ENCODE peak calls at places on chromosomes 12 and 14, in eight cellular contexts. Z is osteoblast, R is ascending aorta, M is cardiac muscle cell, T is A549, Q is heart left ventricle, X is spleen, B is ovary. I is an unnamed sample.

GRCh38 chr12:66960704-66961690 is 282.1 kb upstream of the GRIP1 start:
- DNase-seq in Z (no peak), R (no peak), M (no peak), T (no peak), Q (no peak), X (no peak), B (no peak), I (no peak)

GRCh38 chr12:115163710-115164109 is 479.7 kb upstream of the TBX3 start:
- DNase-seq in Z (no peak), R (no peak), M (peak), T (no peak), Q (no peak), X (no peak), B (no peak), I (no peak)

GRCh38 chr14:90398315-90398811 is 1.5 kb downstream of the CALM1 start:
- DNase-seq in Z (peak), R (no peak), M (peak), T (no peak), Q (peak), X (peak), B (peak), I (peak)

GRCh38 chr12:32053881-32054624 is 52.6 kb upstream of the BICD1 start:
- DNase-seq in Z (no peak), R (no peak), M (no peak), T (no peak), Q (no peak), X (no peak), B (no peak), I (no peak)

GRCh38 chr12:3336606-3337311 is 154.2 kb upstream of the PRMT8 start:
- DNase-seq in Z (no peak), R (no peak), M (no peak), T (no peak), Q (no peak), X (peak), B (no peak), I (no peak)

GRCh38 chr12:60494249-60494648 is 898.4 kb downstream of the SLC16A7 start:
- DNase-seq in Z (no peak), R (no peak), M (peak), T (peak), Q (no peak), X (no peak), B (no peak), I (peak)

GRCh38 chr14:104654119-104654518 is 35.3 kb upstream of the INF2 start:
- DNase-seq in Z (peak), R (no peak), M (no peak), T (no peak), Q (no peak), X (no peak), B (no peak), I (no peak)

GRCh38 chr12:59055204-59055839 is 135.0 kb upstream of the LRIG3 start:
- DNase-seq in Z (peak), R (no peak), M (no peak), T (peak), Q (no peak), X (no peak), B (no peak), I (peak)

GRCh38 chr12:106769078-106769477 is 5.4 kb upstream of the RIC8B start:
- DNase-seq in Z (no peak), R (no peak), M (no peak), T (no peak), Q (no peak), X (no peak), B (no peak), I (no peak)

GRCh38 chr12:124992874-124993567 is 424 bp upstream of the BRI3BP start:
- DNase-seq in Z (peak), R (no peak), M (peak), T (peak), Q (no peak), X (peak), B (no peak), I (peak)

GRCh38 chr12:120368789-120369475 is at the start of gene MSI1:
- DNase-seq in Z (no peak), R (no peak), M (peak), T (no peak), Q (no peak), X (no peak), B (no peak), I (no peak)

GRCh38 chr12:54000105-54000773 is at the start of gene HOXC9:
- DNase-seq in Z (peak), R (no peak), M (peak), T (no peak), Q (no peak), X (no peak), B (no peak), I (no peak)

GRCh38 chr14:57295261-57295660 is 26.5 kb downstream of the AP5M1 start:
- DNase-seq in Z (no peak), R (no peak), M (no peak), T (no peak), Q (no peak), X (no peak), B (no peak), I (no peak)

GRCh38 chr12:82593901-82594396 is 92.8 kb upstream of the TMTC2 start:
- DNase-seq in Z (peak), R (no peak), M (no peak), T (no peak), Q (no peak), X (no peak), B (no peak), I (no peak)

GRCh38 chr12:93896427-93896826 is 219.3 kb downstream of the CRADD start:
- DNase-seq in Z (peak), R (no peak), M (no peak), T (peak), Q (no peak), X (no peak), B (no peak), I (no peak)

GRCh38 chr12:93894391-93895095 is 217.4 kb downstream of the CRADD start:
- DNase-seq in Z (peak), R (peak), M (peak), T (no peak), Q (peak), X (peak), B (peak), I (peak)

GRCh38 chr12:93892431-93893210 is 215.4 kb downstream of the CRADD start:
- DNase-seq in Z (no peak), R (no peak), M (peak), T (no peak), Q (no peak), X (no peak), B (no peak), I (no peak)

GRCh38 chr12:93896962-93897361 is 219.8 kb downstream of the CRADD start:
- DNase-seq in Z (no peak), R (no peak), M (no peak), T (no peak), Q (no peak), X (no peak), B (no peak), I (no peak)

DNA sequence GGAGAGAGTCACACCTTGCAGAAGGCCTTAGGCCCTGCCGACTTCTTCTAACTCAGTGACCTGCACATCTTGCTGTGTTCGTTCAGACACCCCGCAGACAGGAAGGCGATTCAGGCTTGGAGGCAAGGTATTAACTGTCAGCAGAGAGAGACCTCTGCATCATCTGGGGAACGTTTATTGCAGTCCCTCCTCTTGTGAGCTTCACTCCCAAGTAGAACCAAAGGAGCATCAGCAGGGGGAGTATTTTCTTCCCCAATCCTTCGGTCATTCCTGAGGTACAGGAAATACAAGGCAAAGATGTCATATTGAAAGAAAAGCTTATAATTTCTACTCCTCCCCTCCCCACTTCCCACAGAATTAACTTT is 217.9 kb downstream of the CRADD start:
- DNase-seq in Z (no peak), R (no peak), M (no peak), T (no peak), Q (no peak), X (no peak), B (no peak), I (no peak)
- H3K27ac ChIP-seq in Z (peak), R (peak), M (peak), T (no peak), Q (peak), X (no peak), B (no peak), I (no peak)

GRCh38 chr12:26113194-26113654 is 11.6 kb downstream of the BHLHE41 start:
- DNase-seq in Z (no peak), R (no peak), M (no peak), T (no peak), Q (no peak), X (no peak), B (no peak), I (no peak)
- H3K4me3 ChIP-seq in Z (no peak), R (peak), M (no peak), T (peak), Q (peak), X (no peak), B (no peak), I (no peak)

DNA sequence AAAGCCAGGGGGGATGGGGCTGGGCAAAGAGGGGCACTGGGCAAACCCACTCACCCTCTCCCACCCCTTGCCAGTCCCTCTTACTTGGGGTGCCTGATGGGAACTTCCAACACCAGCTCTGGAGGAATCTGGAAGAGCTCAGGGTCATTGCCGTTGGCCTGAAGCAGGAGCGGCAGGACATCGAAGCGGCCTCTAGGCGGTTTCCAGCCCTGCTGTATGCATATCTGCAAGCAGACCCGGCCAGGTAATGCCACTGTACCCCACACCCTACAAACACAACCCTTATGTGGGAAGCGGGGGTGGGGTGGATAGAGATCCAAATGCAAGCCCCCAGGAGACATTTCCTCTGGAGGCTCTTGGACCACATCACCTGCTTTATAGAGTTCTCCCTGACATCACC is 83.6 kb downstream of the NOS1 start:
- DNase-seq in Z (no peak), R (no peak), M (no peak), T (no peak), Q (no peak), X (no peak), B (no peak), I (no peak)
- TF ChIP-seq CTCF in Z (no peak), R (no peak), M (no peak), T (no peak), Q (no peak), X (no peak), B (no peak), I (no peak)

DNA sequence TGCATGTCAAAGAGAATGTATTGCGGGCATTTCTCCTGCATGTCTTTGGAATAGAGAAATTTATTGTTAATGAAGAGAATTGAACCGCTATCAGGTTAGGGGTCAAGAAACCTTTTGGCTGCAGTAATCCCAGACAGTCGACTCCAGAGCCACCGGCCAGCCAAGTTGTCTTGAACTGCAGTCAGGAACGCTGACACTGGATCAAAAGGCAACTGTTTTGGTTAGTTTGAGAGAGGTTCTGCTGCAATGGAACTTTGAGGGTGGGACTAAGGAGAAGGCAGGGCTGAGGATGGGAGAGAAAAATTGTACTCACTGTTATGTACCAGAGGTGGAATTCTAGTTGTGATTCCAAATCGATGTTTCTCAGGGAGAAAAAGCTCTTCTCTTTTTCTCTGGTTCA is 28.2 kb downstream of the PPFIBP1 start:
- DNase-seq in Z (no peak), R (no peak), M (no peak), T (no peak), Q (no peak), X (no peak), B (no peak), I (no peak)
- H3K27ac ChIP-seq in Z (peak), R (peak), M (no peak), T (no peak), Q (peak), X (no peak), B (no peak), I (no peak)

GRCh38 chr14:70415788-70416187 is 1.1 kb downstream of the SYNJ2BP start:
- DNase-seq in Z (no peak), R (no peak), M (no peak), T (no peak), Q (no peak), X (no peak), B (no peak), I (no peak)
- H3K4me3 ChIP-seq in Z (no peak), R (peak), M (peak), T (peak), Q (peak), X (peak), B (peak), I (peak)